ENCODE peak calls at places on chromosome 21, in seven cellular contexts. One of them, this sample, is unnamed.

GRCh38 chr21:32728455-32729237 is 833 bp upstream of the SYNJ1 start:
- DNase-seq in activated naive CD8-positive, alpha-beta T cell treated with anti-CD3 and anti-CD28 coated beads for 36 hours: no peak
- DNase-seq in DMS79 treated with DMSO at 0.1 percent for 48 hours: peak; percentile 36
- DNase-seq in amygdala: peak; percentile 11
- DNase-seq in activated T-cell treated with anti-CD3 and anti-CD28 coated beads, Interleukin-2, amount 50 U/mL, for 72 hours: no peak
- DNase-seq in AML-193: no peak
- DNase-seq in Calu3: no peak
- DNase-seq in this sample: no peak

GRCh38 chr21:16587671-16588379 is 858.0 kb downstream of the USP25 start:
- DNase-seq in activated naive CD8-positive, alpha-beta T cell treated with anti-CD3 and anti-CD28 coated beads for 36 hours: no peak
- DNase-seq in DMS79 treated with DMSO at 0.1 percent for 48 hours: no peak
- DNase-seq in amygdala: no peak
- DNase-seq in activated T-cell treated with anti-CD3 and anti-CD28 coated beads, Interleukin-2, amount 50 U/mL, for 72 hours: no peak
- DNase-seq in AML-193: no peak
- DNase-seq in Calu3: no peak
- DNase-seq in this sample: no peak

GRCh38 chr21:42431196-42431595 is 27.5 kb downstream of the UBASH3A start:
- DNase-seq in activated naive CD8-positive, alpha-beta T cell treated with anti-CD3 and anti-CD28 coated beads for 36 hours: no peak
- DNase-seq in DMS79 treated with DMSO at 0.1 percent for 48 hours: no peak
- DNase-seq in amygdala: no peak
- DNase-seq in activated T-cell treated with anti-CD3 and anti-CD28 coated beads, Interleukin-2, amount 50 U/mL, for 72 hours: no peak
- DNase-seq in AML-193: no peak
- DNase-seq in Calu3: no peak
- DNase-seq in this sample: no peak

GRCh38 chr21:42534361-42534900 is 20.8 kb downstream of the SLC37A1 start:
- DNase-seq in activated naive CD8-positive, alpha-beta T cell treated with anti-CD3 and anti-CD28 coated beads for 36 hours: no peak
- DNase-seq in DMS79 treated with DMSO at 0.1 percent for 48 hours: no peak
- DNase-seq in amygdala: no peak
- DNase-seq in activated T-cell treated with anti-CD3 and anti-CD28 coated beads, Interleukin-2, amount 50 U/mL, for 72 hours: no peak
- DNase-seq in AML-193: no peak
- DNase-seq in Calu3: no peak
- DNase-seq in this sample: no peak

GRCh38 chr21:31459457-31459856 is 115.4 kb upstream of the TIAM1 start:
- DNase-seq in activated naive CD8-positive, alpha-beta T cell treated with anti-CD3 and anti-CD28 coated beads for 36 hours: no peak
- DNase-seq in DMS79 treated with DMSO at 0.1 percent for 48 hours: no peak
- DNase-seq in amygdala: no peak
- DNase-seq in activated T-cell treated with anti-CD3 and anti-CD28 coated beads, Interleukin-2, amount 50 U/mL, for 72 hours: no peak
- DNase-seq in AML-193: no peak
- DNase-seq in Calu3: no peak
- DNase-seq in this sample: no peak

GRCh38 chr21:16455978-16456377 is 726.2 kb downstream of the USP25 start:
- DNase-seq in activated naive CD8-positive, alpha-beta T cell treated with anti-CD3 and anti-CD28 coated beads for 36 hours: no peak
- DNase-seq in DMS79 treated with DMSO at 0.1 percent for 48 hours: peak; percentile 87
- DNase-seq in amygdala: peak; percentile 31
- DNase-seq in activated T-cell treated with anti-CD3 and anti-CD28 coated beads, Interleukin-2, amount 50 U/mL, for 72 hours: no peak
- DNase-seq in AML-193: no peak
- DNase-seq in Calu3: no peak
- DNase-seq in this sample: no peak

GRCh38 chr21:41064325-41064724 is 103.6 kb upstream of the BACE2 start:
- DNase-seq in activated naive CD8-positive, alpha-beta T cell treated with anti-CD3 and anti-CD28 coated beads for 36 hours: no peak
- DNase-seq in DMS79 treated with DMSO at 0.1 percent for 48 hours: no peak
- DNase-seq in amygdala: no peak
- DNase-seq in activated T-cell treated with anti-CD3 and anti-CD28 coated beads, Interleukin-2, amount 50 U/mL, for 72 hours: no peak
- DNase-seq in AML-193: no peak
- DNase-seq in Calu3: no peak
- DNase-seq in this sample: no peak

GRCh38 chr21:42145569-42146250 is 73.2 kb upstream of the ABCG1 start:
- DNase-seq in activated naive CD8-positive, alpha-beta T cell treated with anti-CD3 and anti-CD28 coated beads for 36 hours: peak; percentile 58
- DNase-seq in DMS79 treated with DMSO at 0.1 percent for 48 hours: peak; percentile 71
- DNase-seq in amygdala: peak; percentile 52
- DNase-seq in activated T-cell treated with anti-CD3 and anti-CD28 coated beads, Interleukin-2, amount 50 U/mL, for 72 hours: peak; percentile 63
- DNase-seq in AML-193: peak; percentile 50
- DNase-seq in Calu3: peak; percentile 44
- DNase-seq in this sample: no peak

GRCh38 chr21:45496151-45496967 is 45.9 kb downstream of the SLC19A1 start:
- DNase-seq in activated naive CD8-positive, alpha-beta T cell treated with anti-CD3 and anti-CD28 coated beads for 36 hours: no peak
- DNase-seq in DMS79 treated with DMSO at 0.1 percent for 48 hours: no peak
- DNase-seq in amygdala: no peak
- DNase-seq in activated T-cell treated with anti-CD3 and anti-CD28 coated beads, Interleukin-2, amount 50 U/mL, for 72 hours: no peak
- DNase-seq in AML-193: no peak
- DNase-seq in Calu3: no peak
- DNase-seq in this sample: peak; percentile 50

GRCh38 chr21:31888936-31889371 is 16.1 kb downstream of the HUNK start:
- DNase-seq in activated naive CD8-positive, alpha-beta T cell treated with anti-CD3 and anti-CD28 coated beads for 36 hours: no peak
- DNase-seq in DMS79 treated with DMSO at 0.1 percent for 48 hours: peak; percentile 8
- DNase-seq in amygdala: no peak
- DNase-seq in activated T-cell treated with anti-CD3 and anti-CD28 coated beads, Interleukin-2, amount 50 U/mL, for 72 hours: no peak
- DNase-seq in AML-193: no peak
- DNase-seq in Calu3: peak; percentile 47
- DNase-seq in this sample: no peak

GRCh38 chr21:35088235-35088865 is 39.2 kb upstream of the RUNX1 start:
- DNase-seq in activated naive CD8-positive, alpha-beta T cell treated with anti-CD3 and anti-CD28 coated beads for 36 hours: no peak
- DNase-seq in DMS79 treated with DMSO at 0.1 percent for 48 hours: no peak
- DNase-seq in amygdala: no peak
- DNase-seq in activated T-cell treated with anti-CD3 and anti-CD28 coated beads, Interleukin-2, amount 50 U/mL, for 72 hours: peak; percentile 9
- DNase-seq in AML-193: no peak
- DNase-seq in Calu3: no peak
- DNase-seq in this sample: no peak

GRCh38 chr21:44858291-44858690 is 15.2 kb downstream of the PTTG1IP start:
- DNase-seq in activated naive CD8-positive, alpha-beta T cell treated with anti-CD3 and anti-CD28 coated beads for 36 hours: no peak
- DNase-seq in DMS79 treated with DMSO at 0.1 percent for 48 hours: no peak
- DNase-seq in amygdala: no peak
- DNase-seq in activated T-cell treated with anti-CD3 and anti-CD28 coated beads, Interleukin-2, amount 50 U/mL, for 72 hours: no peak
- DNase-seq in AML-193: no peak
- DNase-seq in Calu3: no peak
- DNase-seq in this sample: peak; percentile 47

GRCh38 chr21:45456014-45456835 is 51.3 kb downstream of the COL18A1 start:
- DNase-seq in activated naive CD8-positive, alpha-beta T cell treated with anti-CD3 and anti-CD28 coated beads for 36 hours: no peak
- DNase-seq in DMS79 treated with DMSO at 0.1 percent for 48 hours: peak; percentile 53
- DNase-seq in amygdala: no peak
- DNase-seq in activated T-cell treated with anti-CD3 and anti-CD28 coated beads, Interleukin-2, amount 50 U/mL, for 72 hours: no peak
- DNase-seq in AML-193: no peak
- DNase-seq in Calu3: no peak
- DNase-seq in this sample: no peak

GRCh38 chr21:36436829-36437744 is 42.8 kb downstream of the CLDN14 start:
- DNase-seq in activated naive CD8-positive, alpha-beta T cell treated with anti-CD3 and anti-CD28 coated beads for 36 hours: no peak
- DNase-seq in DMS79 treated with DMSO at 0.1 percent for 48 hours: no peak
- DNase-seq in amygdala: no peak
- DNase-seq in activated T-cell treated with anti-CD3 and anti-CD28 coated beads, Interleukin-2, amount 50 U/mL, for 72 hours: no peak
- DNase-seq in AML-193: peak; percentile 14
- DNase-seq in Calu3: no peak
- DNase-seq in this sample: no peak

GRCh38 chr21:33069994-33070811 is at the start of gene OLIG1:
- DNase-seq in activated naive CD8-positive, alpha-beta T cell treated with anti-CD3 and anti-CD28 coated beads for 36 hours: peak; percentile 58
- DNase-seq in DMS79 treated with DMSO at 0.1 percent for 48 hours: peak; percentile 6
- DNase-seq in amygdala: peak; percentile 68
- DNase-seq in activated T-cell treated with anti-CD3 and anti-CD28 coated beads, Interleukin-2, amount 50 U/mL, for 72 hours: peak; percentile 53
- DNase-seq in AML-193: peak; percentile 76
- DNase-seq in Calu3: peak; percentile 3
- DNase-seq in this sample: no peak

GRCh38 chr21:42315296-42315891 is at the start of gene TFF3:
- DNase-seq in activated naive CD8-positive, alpha-beta T cell treated with anti-CD3 and anti-CD28 coated beads for 36 hours: no peak
- DNase-seq in DMS79 treated with DMSO at 0.1 percent for 48 hours: peak; percentile 94
- DNase-seq in amygdala: no peak
- DNase-seq in activated T-cell treated with anti-CD3 and anti-CD28 coated beads, Interleukin-2, amount 50 U/mL, for 72 hours: no peak
- DNase-seq in AML-193: no peak
- DNase-seq in Calu3: no peak
- DNase-seq in this sample: no peak

GRCh38 chr21:39048574-39048973 is 134.7 kb downstream of the PSMG1 start:
- DNase-seq in activated naive CD8-positive, alpha-beta T cell treated with anti-CD3 and anti-CD28 coated beads for 36 hours: no peak
- DNase-seq in DMS79 treated with DMSO at 0.1 percent for 48 hours: no peak
- DNase-seq in amygdala: no peak
- DNase-seq in activated T-cell treated with anti-CD3 and anti-CD28 coated beads, Interleukin-2, amount 50 U/mL, for 72 hours: no peak
- DNase-seq in AML-193: no peak
- DNase-seq in Calu3: peak; percentile 13
- DNase-seq in this sample: peak; percentile 80

GRCh38 chr21:29293495-29293894 is 5.2 kb upstream of the BACH1 start:
- DNase-seq in activated naive CD8-positive, alpha-beta T cell treated with anti-CD3 and anti-CD28 coated beads for 36 hours: no peak
- DNase-seq in DMS79 treated with DMSO at 0.1 percent for 48 hours: no peak
- DNase-seq in amygdala: no peak
- DNase-seq in activated T-cell treated with anti-CD3 and anti-CD28 coated beads, Interleukin-2, amount 50 U/mL, for 72 hours: no peak
- DNase-seq in AML-193: peak; percentile 66
- DNase-seq in Calu3: no peak
- DNase-seq in this sample: no peak

GRCh38 chr21:18493420-18493819 is 89.8 kb upstream of the TMPRSS15 start:
- DNase-seq in activated naive CD8-positive, alpha-beta T cell treated with anti-CD3 and anti-CD28 coated beads for 36 hours: no peak
- DNase-seq in DMS79 treated with DMSO at 0.1 percent for 48 hours: no peak
- DNase-seq in amygdala: no peak
- DNase-seq in activated T-cell treated with anti-CD3 and anti-CD28 coated beads, Interleukin-2, amount 50 U/mL, for 72 hours: no peak
- DNase-seq in AML-193: no peak
- DNase-seq in Calu3: no peak
- DNase-seq in this sample: no peak

GRCh38 chr21:33268736-33269441 is 2.7 kb downstream of the IL10RB start:
- DNase-seq in activated naive CD8-positive, alpha-beta T cell treated with anti-CD3 and anti-CD28 coated beads for 36 hours: no peak
- DNase-seq in DMS79 treated with DMSO at 0.1 percent for 48 hours: peak; percentile 80
- DNase-seq in amygdala: no peak
- DNase-seq in activated T-cell treated with anti-CD3 and anti-CD28 coated beads, Interleukin-2, amount 50 U/mL, for 72 hours: peak; percentile 35
- DNase-seq in AML-193: no peak
- DNase-seq in Calu3: peak; percentile 93
- DNase-seq in this sample: peak; percentile 79

GRCh38 chr21:42423197-42423675 is 19.5 kb downstream of the UBASH3A start:
- DNase-seq in activated naive CD8-positive, alpha-beta T cell treated with anti-CD3 and anti-CD28 coated beads for 36 hours: peak; percentile 66
- DNase-seq in DMS79 treated with DMSO at 0.1 percent for 48 hours: no peak
- DNase-seq in amygdala: no peak
- DNase-seq in activated T-cell treated with anti-CD3 and anti-CD28 coated beads, Interleukin-2, amount 50 U/mL, for 72 hours: peak; percentile 71
- DNase-seq in AML-193: no peak
- DNase-seq in Calu3: no peak
- DNase-seq in this sample: no peak

GRCh38 chr21:43854773-43855633 is 10.0 kb upstream of the AGPAT3 start:
- DNase-seq in activated naive CD8-positive, alpha-beta T cell treated with anti-CD3 and anti-CD28 coated beads for 36 hours: peak; percentile 62
- DNase-seq in DMS79 treated with DMSO at 0.1 percent for 48 hours: no peak
- DNase-seq in amygdala: no peak
- DNase-seq in activated T-cell treated with anti-CD3 and anti-CD28 coated beads, Interleukin-2, amount 50 U/mL, for 72 hours: peak; percentile 73
- DNase-seq in AML-193: no peak
- DNase-seq in Calu3: no peak
- DNase-seq in this sample: no peak

GRCh38 chr21:42513985-42514882 is 582 bp downstream of the SLC37A1 start:
- DNase-seq in activated naive CD8-positive, alpha-beta T cell treated with anti-CD3 and anti-CD28 coated beads for 36 hours: peak; percentile 76
- DNase-seq in DMS79 treated with DMSO at 0.1 percent for 48 hours: peak; percentile 21
- DNase-seq in amygdala: no peak
- DNase-seq in activated T-cell treated with anti-CD3 and anti-CD28 coated beads, Interleukin-2, amount 50 U/mL, for 72 hours: peak; percentile 78
- DNase-seq in AML-193: peak; percentile 6
- DNase-seq in Calu3: peak; percentile 40
- DNase-seq in this sample: no peak